ENCODE peak calls at places on chromosomes 11 and 22, in seven cellular contexts. M is left lung, I is body of pancreas, L is PC-3, R is IMR-90, G is AG04450, J is cardiac muscle cell. H is an unnamed sample.

GRCh38 chr11:110759972-110760381 is 47.7 kb upstream of the ARHGAP20 start:
- DNase-seq in M (no peak), I (peak), L (no peak), R (peak), G (no peak), J (peak), H (no peak)

GRCh38 chr22:30023099-30023498 is 57.2 kb upstream of the HORMAD2 start:
- DNase-seq in M (no peak), I (no peak), L (no peak), R (peak), G (no peak), J (no peak), H (no peak)

GRCh38 chr11:26985941-26986340 is 8.0 kb upstream of the FIBIN start:
- DNase-seq in M (no peak), I (no peak), L (no peak), R (peak), G (no peak), J (peak), H (no peak)

GRCh38 chr11:133115099-133115498 is 417.2 kb downstream of the OPCML start:
- DNase-seq in M (no peak), I (no peak), L (no peak), R (no peak), G (no peak), J (no peak), H (no peak)

GRCh38 chr22:32267011-32267410 is 11.9 kb upstream of the SLC5A4 start:
- DNase-seq in M (no peak), I (no peak), L (no peak), R (no peak), G (no peak), J (no peak), H (no peak)

GRCh38 chr22:37230673-37231405 is 13.2 kb downstream of the RAC2 start:
- DNase-seq in M (peak), I (peak), L (no peak), R (no peak), G (no peak), J (no peak), H (no peak)

GRCh38 chr11:134118016-134118415 is 49.1 kb downstream of the JAM3 start:
- DNase-seq in M (no peak), I (no peak), L (no peak), R (no peak), G (no peak), J (no peak), H (no peak)

GRCh38 chr11:13101836-13102574 is 92.9 kb downstream of the RASSF10 start:
- DNase-seq in M (no peak), I (no peak), L (no peak), R (no peak), G (no peak), J (no peak), H (no peak)

GRCh38 chr11:116730241-116730561 is 42.6 kb downstream of the BUD13 start:
- DNase-seq in M (no peak), I (no peak), L (no peak), R (no peak), G (no peak), J (no peak), H (no peak)

GRCh38 chr22:46361861-46362220 is 26.3 kb downstream of the TRMU start:
- DNase-seq in M (no peak), I (no peak), L (no peak), R (no peak), G (no peak), J (no peak), H (no peak)

GRCh38 chr11:125083312-125084056 is 20.4 kb downstream of the SLC37A2 start:
- DNase-seq in M (no peak), I (no peak), L (no peak), R (no peak), G (no peak), J (no peak), H (no peak)

GRCh38 chr11:859394-860131 is 16.9 kb downstream of the TSPAN4 start:
- DNase-seq in M (no peak), I (peak), L (peak), R (peak), G (peak), J (peak), H (no peak)

GRCh38 chr11:128503231-128503991 is 83.9 kb downstream of the ETS1 start:
- DNase-seq in M (no peak), I (no peak), L (no peak), R (peak), G (peak), J (peak), H (no peak)

GRCh38 chr11:2689551-2690260 is 10.1 kb downstream of the KCNQ1OT1 start:
- DNase-seq in M (no peak), I (no peak), L (no peak), R (no peak), G (no peak), J (no peak), H (peak)

GRCh38 chr11:131423715-131424114 is 53.3 kb downstream of the NTM start:
- DNase-seq in M (no peak), I (peak), L (peak), R (peak), G (no peak), J (peak), H (no peak)

GRCh38 chr11:1852885-1853284 is at the start of gene LSP1:
- DNase-seq in M (peak), I (peak), L (no peak), R (no peak), G (no peak), J (no peak), H (no peak)

GRCh38 chr11:104630352-104630751 is 267.9 kb downstream of the CASP12 start:
- DNase-seq in M (no peak), I (no peak), L (no peak), R (no peak), G (no peak), J (no peak), H (no peak)

GRCh38 chr11:78149646-78150045 is 10.2 kb upstream of the ALG8 start:
- DNase-seq in M (no peak), I (no peak), L (peak), R (peak), G (peak), J (peak), H (no peak)

GRCh38 chr11:129375731-129376657 is at the start of gene BARX2:
- DNase-seq in M (peak), I (peak), L (peak), R (peak), G (peak), J (peak), H (no peak)

GRCh38 chr22:19066531-19067271 is 55.5 kb downstream of the DGCR2 start:
- DNase-seq in M (no peak), I (no peak), L (peak), R (peak), G (peak), J (peak), H (no peak)

GRCh38 chr22:29197096-29197495 is 8.6 kb upstream of the EMID1 start:
- DNase-seq in M (no peak), I (no peak), L (no peak), R (no peak), G (no peak), J (no peak), H (no peak)

GRCh38 chr11:69642549-69642912 is 1.6 kb downstream of the CCND1 start:
- DNase-seq in M (peak), I (no peak), L (no peak), R (no peak), G (no peak), J (no peak), H (peak)

GRCh38 chr11:1167256-1167655 is 9.5 kb downstream of the MUC5AC start:
- DNase-seq in M (peak), I (no peak), L (no peak), R (no peak), G (no peak), J (no peak), H (peak)

GRCh38 chr11:29260939-29261705 is 755.7 kb downstream of the KCNA4 start:
- DNase-seq in M (no peak), I (no peak), L (peak), R (peak), G (peak), J (no peak), H (no peak)

GRCh38 chr11:66880484-66881211 is 23.8 kb downstream of the LRFN4 start:
- DNase-seq in M (no peak), I (peak), L (peak), R (peak), G (no peak), J (no peak), H (no peak)

DNA sequence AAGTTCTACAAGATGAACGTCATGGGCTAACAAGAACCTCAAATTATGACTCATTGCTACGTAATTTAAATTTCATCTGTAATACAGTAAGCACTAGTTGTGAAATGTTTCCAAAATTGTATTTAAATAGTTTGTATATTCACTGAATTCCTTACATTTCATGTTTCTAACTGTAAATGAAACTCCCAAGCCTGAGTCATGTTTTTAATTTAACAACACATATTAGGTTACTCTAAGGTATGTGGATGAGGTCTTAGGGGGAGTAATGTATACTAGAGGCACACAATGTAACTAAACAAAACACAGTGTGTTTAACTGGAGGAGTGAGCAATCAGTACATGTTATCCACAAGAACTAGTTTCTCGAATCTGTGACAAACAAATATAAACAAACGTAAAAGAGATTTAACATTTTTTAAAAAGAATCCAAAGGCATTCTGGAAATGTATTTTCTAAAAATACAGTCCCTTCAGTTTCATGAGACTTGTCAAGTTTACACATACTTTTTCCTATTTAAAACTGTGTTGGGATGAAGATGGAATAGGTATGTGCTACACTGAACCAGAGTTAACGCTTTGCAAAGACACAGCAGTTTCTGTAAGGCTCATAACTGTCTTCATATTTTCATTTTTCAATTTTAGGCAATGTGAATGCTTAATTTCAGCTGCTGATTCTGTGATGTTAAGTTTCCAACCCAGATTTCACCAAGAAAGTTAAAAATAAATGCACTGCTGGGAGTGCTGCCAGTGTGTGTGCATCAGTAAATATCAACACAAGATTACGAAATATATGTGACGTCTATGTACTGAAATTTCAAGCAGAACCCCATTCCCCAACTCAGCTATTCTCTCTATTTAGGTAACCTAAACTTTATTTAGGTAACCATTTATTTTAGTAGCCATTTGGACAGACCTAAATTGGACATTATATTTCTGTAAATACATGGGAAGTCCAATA is 52.6 kb downstream of the PITPNB start:
- DNase-seq in M (no peak), I (peak), L (peak), R (peak), G (peak), J (peak), H (no peak)
- H3K27ac ChIP-seq in M (peak), I (peak), L (peak), R (peak), G (peak), J (peak), H (peak)

DNA sequence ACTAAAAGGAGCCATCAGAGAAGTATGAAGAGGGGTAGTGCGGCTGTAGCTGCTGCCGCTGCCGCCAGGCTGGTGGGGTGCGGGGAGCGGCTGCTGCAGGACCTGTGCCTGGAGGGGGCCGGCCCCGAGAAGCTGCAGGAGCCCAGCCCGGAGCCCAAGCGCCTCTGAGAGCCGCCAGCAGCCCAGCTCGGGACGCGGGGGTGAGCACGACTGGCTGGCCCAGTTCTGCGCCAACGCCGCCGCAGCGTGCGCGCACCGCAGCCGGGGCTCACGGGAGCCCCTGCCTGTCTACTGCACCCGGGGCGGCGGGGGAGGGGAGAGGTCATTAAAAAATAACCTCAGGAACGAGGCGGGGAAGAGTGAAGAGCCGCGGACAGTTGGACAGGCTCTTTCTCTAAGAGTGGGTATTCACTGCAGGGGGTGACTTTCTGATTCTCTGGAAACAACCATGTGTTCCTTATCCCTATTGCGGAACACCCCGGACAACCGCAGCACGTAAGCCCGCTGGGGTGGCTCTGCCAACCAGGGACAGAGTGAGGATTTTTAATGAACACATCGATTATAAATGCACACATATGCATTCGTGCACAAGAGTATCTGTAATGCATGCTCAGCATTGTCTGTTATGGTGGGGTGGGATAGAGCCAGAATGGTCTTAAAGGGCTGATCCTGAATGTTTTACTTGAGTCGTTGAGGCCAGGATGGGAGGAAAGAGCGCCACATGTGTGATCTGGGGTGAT is 459 bp downstream of the GAS2 start:
- DNase-seq in M (peak), I (peak), L (no peak), R (no peak), G (no peak), J (peak), H (no peak)
- TF ChIP-seq CTCF in M (no peak), I (peak), L (no peak), R (no peak), G (no peak), J (no peak), H (no peak)

GRCh38 chr11:63882555-63883242 is 34.3 kb downstream of the RCOR2 start:
- DNase-seq in M (peak), I (peak), L (no peak), R (no peak), G (no peak), J (no peak), H (no peak)

GRCh38 chr11:63888170-63889086 is 28.5 kb downstream of the RCOR2 start:
- DNase-seq in M (peak), I (peak), L (peak), R (peak), G (no peak), J (peak), H (no peak)

GRCh38 chr11:63887600-63887999 is 29.4 kb downstream of the RCOR2 start:
- DNase-seq in M (no peak), I (no peak), L (no peak), R (no peak), G (no peak), J (no peak), H (no peak)

GRCh38 chr11:63880031-63880841 is 36.7 kb downstream of the RCOR2 start:
- DNase-seq in M (no peak), I (no peak), L (no peak), R (peak), G (peak), J (peak), H (no peak)

GRCh38 chr11:63884191-63884590 is 32.8 kb downstream of the RCOR2 start:
- DNase-seq in M (no peak), I (no peak), L (no peak), R (no peak), G (no peak), J (no peak), H (no peak)
- H3K27ac ChIP-seq in M (peak), I (peak), L (no peak), R (no peak), G (no peak), J (peak), H (peak)

DNA sequence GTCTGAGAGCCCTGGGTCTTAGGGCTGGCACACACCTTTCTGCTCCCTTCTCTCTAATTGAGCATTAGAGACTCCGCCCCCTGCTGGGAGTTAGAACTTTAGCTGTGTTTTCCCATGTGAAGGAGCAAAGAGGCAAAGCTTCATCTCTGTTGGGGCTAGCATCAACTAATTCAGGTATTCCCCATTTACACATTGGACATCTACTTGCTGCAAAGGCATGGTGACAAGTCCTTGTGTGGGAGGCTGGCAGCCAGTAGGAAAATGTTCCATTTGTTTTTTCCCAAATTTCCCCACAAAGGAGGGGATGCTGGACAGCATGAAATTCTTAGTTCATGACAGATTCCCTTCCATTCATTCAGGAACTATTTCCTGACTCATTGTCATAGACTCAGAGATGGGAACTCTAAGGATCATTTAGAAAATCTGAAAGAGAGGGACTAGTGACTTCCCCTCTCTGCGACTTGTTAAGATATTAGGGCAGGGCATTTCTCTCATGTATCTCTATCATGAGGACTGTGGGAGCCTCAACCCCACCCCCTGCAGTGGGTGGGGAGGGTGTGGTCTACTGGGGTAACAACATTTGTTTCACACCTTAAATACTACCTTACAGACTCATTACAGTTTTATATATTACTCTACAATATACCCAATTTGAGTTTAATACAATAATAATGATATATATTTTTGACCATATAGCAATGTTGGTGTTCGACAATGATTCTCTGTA is 3.7 kb downstream of the CD44 start:
- DNase-seq in M (no peak), I (peak), L (peak), R (peak), G (no peak), J (peak), H (no peak)
- TF ChIP-seq CTCF in M (no peak), I (peak), L (no peak), R (no peak), G (no peak), J (peak), H (no peak)

GRCh38 chr11:76654980-76655379 is 15.6 kb downstream of the LRRC32 start:
- DNase-seq in M (no peak), I (no peak), L (no peak), R (no peak), G (no peak), J (no peak), H (peak)
- H3K27ac ChIP-seq in M (peak), I (no peak), L (no peak), R (peak), G (peak), J (peak), H (peak)

GRCh38 chr22:21642584-21643448 is 714 bp downstream of the SDF2L1 start:
- DNase-seq in M (peak), I (peak), L (peak), R (peak), G (no peak), J (peak), H (no peak)

GRCh38 chr22:21643533-21644357 is 1.6 kb downstream of the SDF2L1 start:
- DNase-seq in M (no peak), I (no peak), L (no peak), R (no peak), G (no peak), J (no peak), H (no peak)

GRCh38 chr22:21641417-21641794 is 696 bp upstream of the SDF2L1 start:
- DNase-seq in M (no peak), I (peak), L (peak), R (peak), G (no peak), J (peak), H (no peak)

GRCh38 chr22:21640810-21641209 is 1.3 kb upstream of the SDF2L1 start:
- DNase-seq in M (no peak), I (no peak), L (no peak), R (no peak), G (no peak), J (no peak), H (no peak)

DNA sequence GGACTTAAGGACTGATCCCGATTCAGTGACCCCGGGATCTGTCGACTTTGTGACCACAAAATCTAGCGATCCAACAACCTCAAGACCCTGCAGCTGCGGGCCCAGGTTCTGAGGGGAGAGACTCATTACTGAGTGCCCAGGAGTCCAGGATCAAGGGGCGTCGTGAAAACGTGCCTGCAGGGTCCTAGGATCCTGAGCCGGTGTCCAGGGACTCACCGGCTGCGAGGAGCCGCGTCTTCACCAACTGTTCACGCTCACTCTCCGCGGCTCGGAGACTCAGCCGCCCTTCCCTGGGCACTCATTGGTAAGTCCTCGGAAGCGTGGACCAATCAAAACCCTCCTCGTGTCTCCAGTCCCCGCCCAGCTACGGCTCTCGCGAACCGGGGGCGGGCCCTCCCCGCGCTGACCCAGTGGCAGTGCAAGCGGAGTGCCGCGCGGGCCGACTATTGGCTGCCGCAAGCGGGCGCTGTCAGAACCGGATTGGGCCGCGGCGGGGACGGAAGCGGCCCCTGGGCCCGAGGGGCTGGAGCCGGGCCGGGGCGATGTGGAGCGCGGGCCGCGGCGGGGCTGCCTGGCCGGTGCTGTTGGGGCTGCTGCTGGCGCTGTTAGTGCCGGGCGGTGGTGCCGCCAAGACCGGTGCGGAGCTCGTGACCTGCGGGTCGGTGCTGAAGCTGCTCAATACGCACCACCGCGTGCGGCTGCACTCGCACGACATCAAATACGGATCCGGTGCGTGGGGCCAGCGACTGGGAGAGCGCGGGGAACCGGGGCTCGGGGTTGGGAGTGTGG is at the start of gene SDF2L1:
- DNase-seq in M (peak), I (peak), L (peak), R (peak), G (peak), J (peak), H (peak)
- TF ChIP-seq CTCF in M (no peak), I (no peak), L (no peak), R (no peak), G (no peak), J (no peak), H (peak)

GRCh38 chr11:61446211-61446651 is 16.3 kb downstream of the SDHAF2 start:
- DNase-seq in M (peak), I (peak), L (peak), R (peak), G (peak), J (peak), H (peak)

GRCh38 chr11:61447601-61448551 is 18.0 kb downstream of the SDHAF2 start:
- DNase-seq in M (no peak), I (no peak), L (no peak), R (peak), G (no peak), J (no peak), H (no peak)

GRCh38 chr11:61445535-61445934 is 15.6 kb downstream of the SDHAF2 start:
- DNase-seq in M (no peak), I (no peak), L (no peak), R (peak), G (no peak), J (no peak), H (no peak)

GRCh38 chr11:61452825-61453224 is 22.9 kb downstream of the SDHAF2 start:
- DNase-seq in M (no peak), I (no peak), L (no peak), R (no peak), G (no peak), J (no peak), H (no peak)

GRCh38 chr11:61448552-61448927 is 18.6 kb downstream of the SDHAF2 start:
- DNase-seq in M (no peak), I (no peak), L (no peak), R (no peak), G (no peak), J (no peak), H (no peak)
- H3K27ac ChIP-seq in M (no peak), I (no peak), L (no peak), R (no peak), G (no peak), J (peak), H (no peak)